ENCODE peak calls at places on chromosomes 5 and 9, in eight cellular contexts. One of them, this sample, is unnamed.

GRCh38 chr5:39363217-39363616 is 1.1 kb downstream of the C9 start:
- DNase-seq in cardiac muscle cell: no peak
- DNase-seq in astrocyte of the spinal cord: no peak
- DNase-seq in astrocyte: no peak
- DNase-seq in A549: no peak
- DNase-seq in astrocyte of the cerebellum: no peak
- DNase-seq in H7: no peak
- DNase-seq in foreskin fibroblast: no peak
- DNase-seq in this sample: no peak

GRCh38 chr5:165497707-165498106 is 1992.3 kb downstream of the MAT2B start:
- DNase-seq in cardiac muscle cell: peak; percentile 4
- DNase-seq in astrocyte of the spinal cord: no peak
- DNase-seq in astrocyte: peak; percentile 16
- DNase-seq in A549: peak; percentile 64
- DNase-seq in astrocyte of the cerebellum: no peak
- DNase-seq in H7: peak; percentile 45
- DNase-seq in foreskin fibroblast: peak; percentile 0
- DNase-seq in this sample: no peak

GRCh38 chr5:69335341-69335975 is 2.9 kb upstream of the CCDC125 start:
- DNase-seq in cardiac muscle cell: no peak
- DNase-seq in astrocyte of the spinal cord: no peak
- DNase-seq in astrocyte: no peak
- DNase-seq in A549: no peak
- DNase-seq in astrocyte of the cerebellum: no peak
- DNase-seq in H7: no peak
- DNase-seq in foreskin fibroblast: peak; percentile 65
- DNase-seq in this sample: no peak

GRCh38 chr9:126615791-126616447 is 2.2 kb downstream of the LMX1B start:
- DNase-seq in cardiac muscle cell: no peak
- DNase-seq in astrocyte of the spinal cord: no peak
- DNase-seq in astrocyte: no peak
- DNase-seq in A549: no peak
- DNase-seq in astrocyte of the cerebellum: no peak
- DNase-seq in H7: peak; percentile 81
- DNase-seq in foreskin fibroblast: no peak
- DNase-seq in this sample: no peak

GRCh38 chr5:52015760-52016159 is 632.5 kb downstream of the ISL1 start:
- DNase-seq in cardiac muscle cell: no peak
- DNase-seq in astrocyte of the spinal cord: no peak
- DNase-seq in astrocyte: no peak
- DNase-seq in A549: no peak
- DNase-seq in astrocyte of the cerebellum: no peak
- DNase-seq in H7: no peak
- DNase-seq in foreskin fibroblast: no peak
- DNase-seq in this sample: no peak

GRCh38 chr5:1005362-1005851 is 3.2 kb upstream of the NKD2 start:
- DNase-seq in cardiac muscle cell: no peak
- DNase-seq in astrocyte of the spinal cord: no peak
- DNase-seq in astrocyte: no peak
- DNase-seq in A549: no peak
- DNase-seq in astrocyte of the cerebellum: no peak
- DNase-seq in H7: peak; percentile 71
- DNase-seq in foreskin fibroblast: no peak
- DNase-seq in this sample: peak; percentile 77

GRCh38 chr9:1051286-1052118 is 1.3 kb downstream of the DMRT2 start:
- DNase-seq in cardiac muscle cell: no peak
- DNase-seq in astrocyte of the spinal cord: no peak
- DNase-seq in astrocyte: no peak
- DNase-seq in A549: peak; percentile 65
- DNase-seq in astrocyte of the cerebellum: no peak
- DNase-seq in H7: peak; percentile 84
- DNase-seq in foreskin fibroblast: peak; percentile 59
- DNase-seq in this sample: no peak

GRCh38 chr5:172816887-172817418 is 17.1 kb upstream of the ERGIC1 start:
- DNase-seq in cardiac muscle cell: peak; percentile 52
- DNase-seq in astrocyte of the spinal cord: peak; percentile 75
- DNase-seq in astrocyte: peak; percentile 70
- DNase-seq in A549: peak; percentile 58
- DNase-seq in astrocyte of the cerebellum: no peak
- DNase-seq in H7: no peak
- DNase-seq in foreskin fibroblast: peak; percentile 89
- DNase-seq in this sample: no peak

GRCh38 chr9:75197521-75197920 is 109.2 kb downstream of the OSTF1 start:
- DNase-seq in cardiac muscle cell: peak; percentile 48
- DNase-seq in astrocyte of the spinal cord: peak; percentile 35
- DNase-seq in astrocyte: peak; percentile 23
- DNase-seq in A549: no peak
- DNase-seq in astrocyte of the cerebellum: peak; percentile 11
- DNase-seq in H7: no peak
- DNase-seq in foreskin fibroblast: peak; percentile 19
- DNase-seq in this sample: no peak

GRCh38 chr5:143837306-143837848 is 25.4 kb downstream of the HMHB1 start:
- DNase-seq in cardiac muscle cell: peak; percentile 65
- DNase-seq in astrocyte of the spinal cord: peak; percentile 63
- DNase-seq in astrocyte: peak; percentile 36
- DNase-seq in A549: no peak
- DNase-seq in astrocyte of the cerebellum: peak; percentile 15
- DNase-seq in H7: no peak
- DNase-seq in foreskin fibroblast: peak; percentile 80
- DNase-seq in this sample: no peak

GRCh38 chr9:99533421-99533820 is 288.3 kb upstream of the NR4A3 start:
- DNase-seq in cardiac muscle cell: no peak
- DNase-seq in astrocyte of the spinal cord: no peak
- DNase-seq in astrocyte: no peak
- DNase-seq in A549: no peak
- DNase-seq in astrocyte of the cerebellum: no peak
- DNase-seq in H7: no peak
- DNase-seq in foreskin fibroblast: no peak
- DNase-seq in this sample: no peak

DNA sequence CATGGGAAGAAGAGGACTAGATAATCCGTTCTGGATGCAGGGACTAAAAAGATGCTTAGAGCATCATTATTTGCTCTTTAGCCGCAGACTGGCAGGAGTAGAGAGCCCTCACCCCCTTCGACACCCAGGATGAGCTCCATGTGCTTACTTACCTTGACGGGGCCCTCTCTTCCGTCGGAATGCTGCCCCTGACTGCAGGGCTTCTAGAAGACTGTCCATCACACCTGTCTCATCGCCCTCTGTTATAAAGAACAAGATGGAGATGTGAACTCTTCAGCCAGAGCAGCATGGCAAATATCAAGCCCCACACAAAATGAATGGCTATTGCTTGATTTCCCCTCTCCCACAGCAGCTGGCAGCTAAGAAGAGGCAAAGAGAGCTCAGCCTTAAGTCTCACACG is 35.1 kb downstream of the PCDHGC5 start:
- DNase-seq in cardiac muscle cell: no peak
- DNase-seq in astrocyte of the spinal cord: no peak
- DNase-seq in astrocyte: no peak
- DNase-seq in A549: no peak
- DNase-seq in astrocyte of the cerebellum: no peak
- DNase-seq in H7: no peak
- DNase-seq in foreskin fibroblast: no peak
- DNase-seq in this sample: peak; percentile 13
- H3K4me3 ChIP-seq in cardiac muscle cell: no peak overlapping the region
- H3K4me3 ChIP-seq in astrocyte of the spinal cord: no peak overlapping the region
- H3K4me3 ChIP-seq in astrocyte: no peak overlapping the region
- H3K4me3 ChIP-seq in A549: no peak overlapping the region
- H3K4me3 ChIP-seq in astrocyte of the cerebellum: no peak overlapping the region
- H3K4me3 ChIP-seq in H7: no peak overlapping the region
- H3K4me3 ChIP-seq in foreskin fibroblast: no peak overlapping the region
- H3K4me3 ChIP-seq in this sample: no peak overlapping the region

DNA sequence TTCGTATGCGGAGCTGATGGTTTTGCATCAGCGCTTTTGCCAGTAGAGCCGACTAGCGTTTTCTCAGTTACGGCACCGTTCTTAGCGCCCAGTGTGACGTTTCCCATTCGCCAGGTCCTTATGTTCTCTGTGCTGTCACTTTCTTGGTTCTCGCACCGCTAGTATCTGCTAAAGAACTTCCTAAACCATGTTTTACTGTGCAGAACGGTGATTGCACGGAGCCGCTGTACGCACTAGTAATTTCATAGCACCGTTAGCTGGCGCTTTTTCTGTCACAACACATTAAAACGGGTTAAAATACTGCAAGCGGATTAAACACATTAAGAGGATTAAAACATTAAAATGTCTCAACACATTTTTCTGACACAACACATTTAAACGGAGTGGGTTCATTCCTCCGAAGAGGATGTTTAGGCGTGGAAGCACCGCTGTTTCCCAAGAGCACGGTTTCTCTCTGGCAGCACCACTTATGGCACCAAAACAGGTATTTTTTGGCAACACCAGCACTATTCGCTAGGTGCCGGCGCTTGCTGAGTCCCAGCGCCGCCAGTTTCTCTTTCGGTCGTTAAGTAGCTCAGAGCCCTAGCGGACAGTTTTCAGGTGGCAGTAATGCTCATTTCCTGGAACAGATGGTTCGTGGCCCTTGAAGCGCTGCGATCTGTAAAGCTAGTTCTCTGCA is 20.4 kb downstream of the ANXA2R start:
- DNase-seq in cardiac muscle cell: peak; percentile 83
- DNase-seq in astrocyte of the spinal cord: peak; percentile 90
- DNase-seq in astrocyte: peak; percentile 87
- DNase-seq in A549: peak; percentile 88
- DNase-seq in astrocyte of the cerebellum: peak; percentile 85
- DNase-seq in H7: peak; percentile 46
- DNase-seq in foreskin fibroblast: peak; percentile 85
- DNase-seq in this sample: no peak
- H3K4me3 ChIP-seq in cardiac muscle cell: peak overlapping the region; percentile 42
- H3K4me3 ChIP-seq in astrocyte of the spinal cord: peak overlapping the region; percentile 63
- H3K4me3 ChIP-seq in astrocyte: peak overlapping the region; percentile 85
- H3K4me3 ChIP-seq in A549: peak overlapping the region; percentile 55
- H3K4me3 ChIP-seq in astrocyte of the cerebellum: peak overlapping the region; percentile 59
- H3K4me3 ChIP-seq in H7: peak overlapping the region; percentile 4
- H3K4me3 ChIP-seq in foreskin fibroblast: peak overlapping the region; percentile 64
- H3K4me3 ChIP-seq in this sample: no peak overlapping the region

GRCh38 chr9:137452761-137453642 is 6.1 kb downstream of the NSMF start:
- DNase-seq in cardiac muscle cell: no peak
- DNase-seq in astrocyte of the spinal cord: no peak
- DNase-seq in astrocyte: no peak
- DNase-seq in A549: no peak
- DNase-seq in astrocyte of the cerebellum: no peak
- DNase-seq in H7: peak; percentile 44
- DNase-seq in foreskin fibroblast: no peak
- DNase-seq in this sample: no peak
- H3K4me3 ChIP-seq in cardiac muscle cell: no peak overlapping the region
- H3K4me3 ChIP-seq in astrocyte of the spinal cord: no peak overlapping the region
- H3K4me3 ChIP-seq in astrocyte: no peak overlapping the region
- H3K4me3 ChIP-seq in A549: no peak overlapping the region
- H3K4me3 ChIP-seq in astrocyte of the cerebellum: no peak overlapping the region
- H3K4me3 ChIP-seq in H7: peak overlapping the region; percentile 42
- H3K4me3 ChIP-seq in foreskin fibroblast: peak overlapping the region; percentile 39
- H3K4me3 ChIP-seq in this sample: no peak overlapping the region

DNA sequence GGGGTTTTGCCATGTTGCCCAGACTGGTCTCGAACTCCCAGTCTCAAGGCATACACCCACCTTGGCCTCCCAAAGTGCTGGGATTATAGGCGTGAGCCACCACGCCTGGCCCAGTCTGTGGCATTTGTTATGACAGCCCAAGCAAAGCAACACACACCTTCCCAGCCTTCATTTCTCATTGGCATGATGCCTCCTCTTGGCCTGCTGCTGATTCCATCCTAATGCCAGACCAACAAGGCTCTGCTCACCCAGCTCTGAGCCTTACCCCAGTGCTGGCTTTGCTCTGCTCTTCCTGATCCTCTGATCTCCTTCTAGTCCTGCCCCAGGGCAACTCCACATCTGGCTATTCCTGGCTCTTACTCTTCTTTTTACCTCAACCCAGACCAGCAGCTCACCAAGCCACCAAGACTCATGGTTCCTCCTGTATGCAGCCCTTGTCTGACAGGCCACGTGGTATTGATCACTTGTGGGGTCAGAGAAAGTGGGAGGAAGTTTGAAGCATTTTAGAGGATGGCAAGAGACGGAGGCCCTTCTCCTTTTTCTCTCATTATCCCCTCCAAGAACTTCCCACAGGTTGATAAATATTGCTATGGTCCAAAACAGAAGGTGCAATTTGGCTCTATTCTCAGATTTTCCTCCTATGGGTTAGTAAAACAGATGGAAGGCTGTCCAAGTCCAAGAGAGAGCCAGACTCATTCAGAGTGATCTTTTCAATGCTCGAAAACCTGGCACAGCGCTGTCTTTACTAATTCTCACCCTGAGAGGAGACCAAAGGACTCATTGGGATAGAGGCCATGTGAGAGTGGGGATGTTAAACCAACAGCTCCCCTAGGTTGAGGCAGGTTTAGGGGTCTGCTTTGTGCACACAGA is 958 bp downstream of the CD180 start:
- DNase-seq in cardiac muscle cell: no peak
- DNase-seq in astrocyte of the spinal cord: no peak
- DNase-seq in astrocyte: no peak
- DNase-seq in A549: no peak
- DNase-seq in astrocyte of the cerebellum: no peak
- DNase-seq in H7: no peak
- DNase-seq in foreskin fibroblast: no peak
- DNase-seq in this sample: no peak
- H3K4me3 ChIP-seq in cardiac muscle cell: no peak overlapping the region
- H3K4me3 ChIP-seq in astrocyte of the spinal cord: no peak overlapping the region
- H3K4me3 ChIP-seq in astrocyte: no peak overlapping the region
- H3K4me3 ChIP-seq in A549: no peak overlapping the region
- H3K4me3 ChIP-seq in astrocyte of the cerebellum: no peak overlapping the region
- H3K4me3 ChIP-seq in H7: no peak overlapping the region
- H3K4me3 ChIP-seq in foreskin fibroblast: no peak overlapping the region
- H3K4me3 ChIP-seq in this sample: no peak overlapping the region

GRCh38 chr5:138354387-138354786 is 1.9 kb downstream of the KDM3B start:
- DNase-seq in cardiac muscle cell: no peak
- DNase-seq in astrocyte of the spinal cord: no peak
- DNase-seq in astrocyte: no peak
- DNase-seq in A549: no peak
- DNase-seq in astrocyte of the cerebellum: no peak
- DNase-seq in H7: no peak
- DNase-seq in foreskin fibroblast: no peak
- DNase-seq in this sample: no peak
- H3K4me3 ChIP-seq in cardiac muscle cell: peak overlapping the region; percentile 81
- H3K4me3 ChIP-seq in astrocyte of the spinal cord: peak overlapping the region; percentile 91
- H3K4me3 ChIP-seq in astrocyte: peak overlapping the region; percentile 85
- H3K4me3 ChIP-seq in A549: peak overlapping the region; percentile 99
- H3K4me3 ChIP-seq in astrocyte of the cerebellum: peak overlapping the region; percentile 89
- H3K4me3 ChIP-seq in H7: peak overlapping the region; percentile 88
- H3K4me3 ChIP-seq in foreskin fibroblast: peak overlapping the region; percentile 82
- H3K4me3 ChIP-seq in this sample: no peak overlapping the region

GRCh38 chr5:129718766-129719165 is 29.1 kb upstream of the MINAR2 start:
- DNase-seq in cardiac muscle cell: peak; percentile 2
- DNase-seq in astrocyte of the spinal cord: no peak
- DNase-seq in astrocyte: no peak
- DNase-seq in A549: no peak
- DNase-seq in astrocyte of the cerebellum: no peak
- DNase-seq in H7: no peak
- DNase-seq in foreskin fibroblast: peak; percentile 36
- DNase-seq in this sample: no peak

GRCh38 chr5:129724647-129725046 is 23.2 kb upstream of the MINAR2 start:
- DNase-seq in cardiac muscle cell: no peak
- DNase-seq in astrocyte of the spinal cord: no peak
- DNase-seq in astrocyte: no peak
- DNase-seq in A549: no peak
- DNase-seq in astrocyte of the cerebellum: no peak
- DNase-seq in H7: no peak
- DNase-seq in foreskin fibroblast: no peak
- DNase-seq in this sample: no peak

GRCh38 chr5:129724222-129724621 is 23.7 kb upstream of the MINAR2 start:
- DNase-seq in cardiac muscle cell: no peak
- DNase-seq in astrocyte of the spinal cord: no peak
- DNase-seq in astrocyte: no peak
- DNase-seq in A549: no peak
- DNase-seq in astrocyte of the cerebellum: no peak
- DNase-seq in H7: no peak
- DNase-seq in foreskin fibroblast: no peak
- DNase-seq in this sample: no peak
- H3K4me3 ChIP-seq in cardiac muscle cell: no peak overlapping the region
- H3K4me3 ChIP-seq in astrocyte of the spinal cord: no peak overlapping the region
- H3K4me3 ChIP-seq in astrocyte: no peak overlapping the region
- H3K4me3 ChIP-seq in A549: no peak overlapping the region
- H3K4me3 ChIP-seq in astrocyte of the cerebellum: no peak overlapping the region
- H3K4me3 ChIP-seq in H7: no peak overlapping the region
- H3K4me3 ChIP-seq in foreskin fibroblast: no peak overlapping the region
- H3K4me3 ChIP-seq in this sample: no peak overlapping the region

GRCh38 chr9:16868706-16869105 is 1.8 kb downstream of the BNC2 start:
- DNase-seq in cardiac muscle cell: peak; percentile 45
- DNase-seq in astrocyte of the spinal cord: peak; percentile 47
- DNase-seq in astrocyte: no peak
- DNase-seq in A549: no peak
- DNase-seq in astrocyte of the cerebellum: no peak
- DNase-seq in H7: no peak
- DNase-seq in foreskin fibroblast: no peak
- DNase-seq in this sample: no peak
- H3K4me3 ChIP-seq in cardiac muscle cell: no peak overlapping the region
- H3K4me3 ChIP-seq in astrocyte of the spinal cord: peak overlapping the region; percentile 54
- H3K4me3 ChIP-seq in astrocyte: peak overlapping the region; percentile 75
- H3K4me3 ChIP-seq in A549: no peak overlapping the region
- H3K4me3 ChIP-seq in astrocyte of the cerebellum: peak overlapping the region; percentile 81
- H3K4me3 ChIP-seq in H7: no peak overlapping the region
- H3K4me3 ChIP-seq in foreskin fibroblast: peak overlapping the region; percentile 86
- H3K4me3 ChIP-seq in this sample: no peak overlapping the region

This sample was measured in lower leg skin.